ENCODE peak calls at places on chromosomes 6 and 20, in ten cellular contexts. L, Y, R, P, A, T, X, N, H and W are unnamed samples.

GRCh38 chr20:47318596-47319516 is 37.6 kb downstream of the ZMYND8 start:
- DNase-seq in L (peak; percentile 87), Y (no peak), R (peak; percentile 83), P (no peak), A (no peak), T (peak; percentile 95), X (peak; percentile 83), N (peak; percentile 72), H (peak; percentile 77), W (no peak)

GRCh38 chr6:53335224-53335994 is 13.3 kb downstream of the ELOVL5 start:
- DNase-seq in L (no peak), Y (no peak), R (no peak), P (peak; percentile 94), A (peak; percentile 25), T (no peak), X (no peak), N (no peak), H (no peak), W (no peak)

GRCh38 chr6:142566628-142567396 is 265.0 kb downstream of the ADGRG6 start:
- DNase-seq in L (peak; percentile 78), Y (peak; percentile 7), R (no peak), P (peak; percentile 64), A (peak; percentile 70), T (no peak), X (peak; percentile 28), N (no peak), H (peak; percentile 92), W (peak; percentile 44)

GRCh38 chr6:12137480-12137879 is 125.4 kb downstream of the HIVEP1 start:
- DNase-seq in L (peak; percentile 86), Y (no peak), R (peak; percentile 44), P (no peak), A (no peak), T (no peak), X (peak; percentile 62), N (peak; percentile 64), H (no peak), W (no peak)

GRCh38 chr6:163183791-163184190 is 230.7 kb upstream of the QKI start:
- DNase-seq in L (peak; percentile 56), Y (no peak), R (no peak), P (no peak), A (no peak), T (no peak), X (no peak), N (no peak), H (no peak), W (no peak)

GRCh38 chr6:167569879-167570278 is 245.0 kb downstream of the TTLL2 start:
- DNase-seq in L (no peak), Y (no peak), R (no peak), P (no peak), A (no peak), T (peak; percentile 64), X (no peak), N (no peak), H (no peak), W (no peak)

GRCh38 chr20:25676164-25676809 is 20.4 kb downstream of the ZNF337 start:
- DNase-seq in L (peak; percentile 82), Y (peak; percentile 27), R (no peak), P (no peak), A (no peak), T (no peak), X (no peak), N (no peak), H (no peak), W (no peak)

GRCh38 chr6:78666764-78667163 is 200.6 kb upstream of the IRAK1BP1 start:
- DNase-seq in L (no peak), Y (no peak), R (no peak), P (no peak), A (no peak), T (no peak), X (no peak), N (no peak), H (no peak), W (no peak)

GRCh38 chr20:4605166-4605565 is 116.5 kb upstream of the PRND start:
- DNase-seq in L (no peak), Y (no peak), R (no peak), P (no peak), A (no peak), T (no peak), X (no peak), N (no peak), H (no peak), W (no peak)

GRCh38 chr20:4764805-4765204 is 43.1 kb downstream of the PRND start:
- DNase-seq in L (no peak), Y (no peak), R (no peak), P (no peak), A (no peak), T (no peak), X (no peak), N (no peak), H (no peak), W (no peak)

GRCh38 chr6:41462980-41463930 is 82.9 kb upstream of the FOXP4 start:
- DNase-seq in L (peak; percentile 43), Y (peak; percentile 30), R (peak; percentile 45), P (peak; percentile 69), A (no peak), T (no peak), X (peak; percentile 76), N (peak; percentile 78), H (no peak), W (no peak)

GRCh38 chr6:113690255-113690956 is 166.7 kb upstream of the MARCKS start:
- DNase-seq in L (peak; percentile 88), Y (peak; percentile 79), R (no peak), P (peak; percentile 68), A (no peak), T (no peak), X (no peak), N (peak; percentile 55), H (no peak), W (no peak)

DNA sequence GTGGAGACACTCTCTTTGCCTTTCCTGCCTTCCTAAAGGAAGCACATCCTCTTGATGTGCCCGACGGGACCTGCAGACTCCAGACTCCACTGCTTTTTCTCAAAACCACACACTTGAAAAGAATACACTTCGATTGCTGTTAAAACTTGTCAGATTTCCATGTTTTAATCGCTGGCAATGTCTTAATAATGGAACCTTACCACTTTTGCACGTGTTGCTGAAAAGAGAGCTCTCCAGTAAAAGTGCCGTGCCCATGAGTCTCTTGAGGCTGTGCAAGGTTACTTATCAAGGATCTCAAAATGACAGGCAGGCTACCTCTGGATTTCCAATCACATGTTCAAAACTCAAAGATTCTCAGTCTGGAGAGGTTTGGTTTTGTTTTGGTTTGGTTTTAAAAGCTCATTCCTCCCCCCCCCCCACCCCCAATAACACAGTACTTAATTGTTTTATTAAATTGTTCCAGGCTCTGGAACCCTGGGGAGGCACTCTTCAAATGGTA is 12.0 kb upstream of the TFAP2A start:
- DNase-seq in L (no peak), Y (no peak), R (no peak), P (no peak), A (no peak), T (no peak), X (no peak), N (no peak), H (no peak), W (no peak)
- H3K4me3 ChIP-seq in L (peak overlapping the region; percentile 74), Y (peak overlapping the region; percentile 54), R (peak overlapping the region; percentile 25), P (peak overlapping the region; percentile 72), A (no peak overlapping the region), T (peak overlapping the region; percentile 21), X (peak overlapping the region; percentile 28), N (peak overlapping the region; percentile 46), H (peak overlapping the region; percentile 59), W (peak overlapping the region; percentile 5)

GRCh38 chr6:26043389-26044139 is 43.7 kb upstream of the HFE start:
- DNase-seq in L (peak; percentile 96), Y (peak; percentile 96), R (peak; percentile 79), P (peak; percentile 96), A (peak; percentile 86), T (peak; percentile 91), X (peak; percentile 76), N (peak; percentile 71), H (no peak), W (no peak)

GRCh38 chr6:26045046-26045938 is 41.9 kb upstream of the HFE start:
- DNase-seq in L (peak; percentile 94), Y (peak; percentile 82), R (peak; percentile 79), P (peak; percentile 99), A (peak; percentile 89), T (peak; percentile 91), X (peak; percentile 81), N (peak; percentile 84), H (no peak), W (no peak)

GRCh38 chr6:26044140-26045045 is 42.8 kb upstream of the HFE start:
- DNase-seq in L (peak; percentile 68), Y (no peak), R (peak; percentile 70), P (peak; percentile 67), A (peak; percentile 63), T (peak; percentile 85), X (peak; percentile 26), N (peak; percentile 69), H (no peak), W (no peak)

GRCh38 chr6:26048590-26048989 is 38.6 kb upstream of the HFE start:
- DNase-seq in L (no peak), Y (no peak), R (no peak), P (no peak), A (no peak), T (no peak), X (no peak), N (no peak), H (no peak), W (no peak)

DNA sequence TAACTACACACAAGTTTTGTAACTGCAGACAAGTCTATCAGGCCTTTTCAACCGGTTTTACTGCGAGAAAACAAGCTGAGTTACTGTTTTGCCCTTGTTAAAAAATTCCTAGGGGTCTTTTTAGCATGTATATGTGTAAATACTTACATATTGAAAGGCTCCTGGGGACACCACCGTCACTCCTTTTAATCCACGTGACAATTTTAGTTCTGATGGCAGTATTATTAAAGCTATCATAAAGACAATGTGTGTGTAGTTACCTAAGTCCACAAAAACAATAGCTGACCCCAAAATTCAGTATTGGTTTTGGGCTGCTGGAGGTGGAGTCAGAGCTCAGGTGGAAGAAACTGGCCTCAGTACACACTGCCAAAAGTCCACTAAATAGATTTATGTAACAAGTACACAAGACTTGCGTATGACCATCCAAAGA is 41.3 kb upstream of the HFE start:
- DNase-seq in L (no peak), Y (no peak), R (no peak), P (peak; percentile 84), A (peak; percentile 42), T (no peak), X (no peak), N (no peak), H (no peak), W (no peak)
- H3K4me3 ChIP-seq in L (peak overlapping the region; percentile 77), Y (peak overlapping the region; percentile 66), R (no peak overlapping the region), P (peak overlapping the region; percentile 78), A (peak overlapping the region; percentile 66), T (no peak overlapping the region), X (no peak overlapping the region), N (peak overlapping the region; percentile 40), H (no peak overlapping the region), W (no peak overlapping the region)

GRCh38 chr6:150684715-150685459 is 85.2 kb downstream of the PLEKHG1 start:
- DNase-seq in L (no peak), Y (no peak), R (no peak), P (no peak), A (no peak), T (no peak), X (peak; percentile 52), N (no peak), H (no peak), W (no peak)
- H3K4me3 ChIP-seq in L (no peak overlapping the region), Y (no peak overlapping the region), R (no peak overlapping the region), P (no peak overlapping the region), A (no peak overlapping the region), T (no peak overlapping the region), X (no peak overlapping the region), N (no peak overlapping the region), H (no peak overlapping the region), W (no peak overlapping the region)

DNA sequence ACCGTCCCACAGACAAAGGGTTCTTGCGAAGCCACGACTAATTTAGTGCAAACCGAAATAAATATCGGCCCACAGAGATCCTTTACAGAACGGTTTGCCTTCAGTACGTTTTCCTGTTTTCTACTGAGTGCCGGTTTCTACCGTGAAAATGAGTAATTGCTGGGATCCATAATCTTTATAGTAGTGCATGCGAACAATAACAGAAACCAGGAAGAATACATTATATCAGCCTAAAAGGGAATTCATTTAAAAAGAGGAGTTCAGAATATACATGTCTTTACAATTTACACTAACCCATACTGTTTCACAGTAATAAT is 292 bp upstream of the MTCL3 start:
- DNase-seq in L (no peak), Y (no peak), R (no peak), P (no peak), A (no peak), T (no peak), X (no peak), N (no peak), H (no peak), W (no peak)
- H3K4me3 ChIP-seq in L (peak overlapping the region; percentile 72), Y (peak overlapping the region; percentile 58), R (no peak overlapping the region), P (no peak overlapping the region), A (no peak overlapping the region), T (no peak overlapping the region), X (no peak overlapping the region), N (peak overlapping the region; percentile 42), H (peak overlapping the region; percentile 87), W (no peak overlapping the region)